ENCODE peak calls at places on chromosomes 4 and X, in ten cellular contexts. G is tibial artery, J is astrocyte, Y is astrocyte of the cerebellum, Q is thoracic aorta, T is brain microvascular endothelial cell, P is psoas muscle, M is AG04449, L is tibial nerve, D is cardiac fibroblast. O is an unnamed sample.

GRCh38 chr4:8730681-8731080 is 138.1 kb downstream of the CPZ start:
- DNase-seq in G (no peak), J (no peak), Y (no peak), Q (no peak), T (no peak), P (peak; percentile 15), M (no peak), L (no peak), D (no peak), O (no peak)

GRCh38 chr4:108749119-108749518 is 13.7 kb downstream of the ETNPPL start:
- DNase-seq in G (no peak), J (no peak), Y (no peak), Q (no peak), T (no peak), P (no peak), M (no peak), L (no peak), D (no peak), O (no peak)

GRCh38 chrX:111100191-111100590 is 4.2 kb downstream of the PAK3 start:
- DNase-seq in G (no peak), J (no peak), Y (peak; percentile 13), Q (no peak), T (no peak), P (no peak), M (no peak), L (no peak), D (peak; percentile 36), O (no peak)

GRCh38 chrX:78754917-78755316 is 7.4 kb downstream of the LPAR4 start:
- DNase-seq in G (no peak), J (no peak), Y (no peak), Q (no peak), T (no peak), P (no peak), M (no peak), L (no peak), D (no peak), O (no peak)

GRCh38 chrX:73481521-73481920 is 34.7 kb downstream of the CDX4 start:
- DNase-seq in G (no peak), J (no peak), Y (no peak), Q (no peak), T (no peak), P (no peak), M (no peak), L (no peak), D (no peak), O (no peak)

GRCh38 chrX:117839544-117839943 is 277.1 kb downstream of the KLHL13 start:
- DNase-seq in G (no peak), J (no peak), Y (no peak), Q (no peak), T (no peak), P (no peak), M (no peak), L (no peak), D (no peak), O (no peak)

GRCh38 chrX:44946771-44947170 is 73.8 kb downstream of the KDM6A start:
- DNase-seq in G (no peak), J (peak; percentile 19), Y (no peak), Q (no peak), T (peak; percentile 36), P (no peak), M (no peak), L (no peak), D (peak; percentile 51), O (no peak)

GRCh38 chr4:85932371-85933305 is 427.2 kb downstream of the MAPK10 start:
- DNase-seq in G (no peak), J (peak; percentile 69), Y (no peak), Q (no peak), T (no peak), P (no peak), M (no peak), L (no peak), D (peak; percentile 43), O (no peak)

GRCh38 chr4:53640576-53641459 is 49.5 kb upstream of the LNX1 start:
- DNase-seq in G (no peak), J (no peak), Y (no peak), Q (no peak), T (no peak), P (no peak), M (no peak), L (no peak), D (no peak), O (no peak)

GRCh38 chrX:105307762-105308161 is 87.3 kb upstream of the TEX13A start:
- DNase-seq in G (no peak), J (peak; percentile 11), Y (no peak), Q (no peak), T (no peak), P (no peak), M (no peak), L (no peak), D (peak; percentile 60), O (no peak)

GRCh38 chrX:153832732-153833131 is 2.4 kb upstream of the PDZD4 start:
- DNase-seq in G (no peak), J (no peak), Y (no peak), Q (no peak), T (no peak), P (no peak), M (no peak), L (no peak), D (no peak), O (no peak)

GRCh38 chr4:102541708-102542107 is 40.5 kb downstream of the NFKB1 start:
- DNase-seq in G (no peak), J (no peak), Y (no peak), Q (no peak), T (no peak), P (peak; percentile 43), M (no peak), L (no peak), D (no peak), O (no peak)

GRCh38 chr4:149897784-149898183 is 82.1 kb upstream of the IQCM start:
- DNase-seq in G (no peak), J (no peak), Y (peak; percentile 16), Q (no peak), T (no peak), P (no peak), M (no peak), L (no peak), D (peak; percentile 53), O (no peak)

GRCh38 chr4:110518889-110519490 is 43.0 kb downstream of the ENPEP start:
- DNase-seq in G (no peak), J (no peak), Y (no peak), Q (no peak), T (peak; percentile 17), P (no peak), M (no peak), L (no peak), D (peak; percentile 45), O (no peak)

GRCh38 chr4:150087007-150087406 is 8.8 kb downstream of the DCLK2 start:
- DNase-seq in G (no peak), J (no peak), Y (no peak), Q (no peak), T (no peak), P (no peak), M (no peak), L (no peak), D (no peak), O (no peak)

GRCh38 chr4:92968556-92968955 is 664.8 kb downstream of the GRID2 start:
- DNase-seq in G (no peak), J (no peak), Y (no peak), Q (no peak), T (no peak), P (no peak), M (no peak), L (no peak), D (no peak), O (no peak)

GRCh38 chr4:177948853-177949252 is 506.6 kb upstream of the AGA start:
- DNase-seq in G (no peak), J (no peak), Y (no peak), Q (no peak), T (no peak), P (no peak), M (no peak), L (no peak), D (no peak), O (no peak)

DNA sequence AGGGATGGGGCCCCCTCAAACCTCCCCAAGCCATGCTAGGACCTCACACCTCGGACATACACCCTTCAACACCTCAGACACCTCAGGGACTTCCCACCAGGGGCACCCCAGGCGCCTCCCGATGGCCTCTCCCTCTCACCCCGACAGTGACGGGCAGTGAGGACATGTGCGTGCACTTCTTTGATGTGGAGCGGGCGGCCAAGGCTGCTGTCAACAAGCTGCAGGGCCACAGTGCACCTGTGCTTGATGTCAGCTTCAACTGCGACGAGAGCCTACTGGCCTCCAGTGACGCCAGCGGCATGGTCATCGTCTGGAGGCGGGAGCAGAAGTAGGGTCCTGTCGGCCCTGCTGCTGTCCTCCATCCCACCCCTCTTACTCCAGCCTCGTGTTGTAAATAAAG is 7.4 kb downstream of the WDR13 start:
- DNase-seq in G (no peak), J (no peak), Y (no peak), Q (no peak), T (no peak), P (no peak), M (no peak), L (no peak), D (no peak), O (no peak)
- TF ChIP-seq CTCF in G (no peak), J (no peak), Y (no peak), Q (no peak), T (no peak), P (no peak), M (no peak), L (no peak), D (no peak), O (no peak)

DNA sequence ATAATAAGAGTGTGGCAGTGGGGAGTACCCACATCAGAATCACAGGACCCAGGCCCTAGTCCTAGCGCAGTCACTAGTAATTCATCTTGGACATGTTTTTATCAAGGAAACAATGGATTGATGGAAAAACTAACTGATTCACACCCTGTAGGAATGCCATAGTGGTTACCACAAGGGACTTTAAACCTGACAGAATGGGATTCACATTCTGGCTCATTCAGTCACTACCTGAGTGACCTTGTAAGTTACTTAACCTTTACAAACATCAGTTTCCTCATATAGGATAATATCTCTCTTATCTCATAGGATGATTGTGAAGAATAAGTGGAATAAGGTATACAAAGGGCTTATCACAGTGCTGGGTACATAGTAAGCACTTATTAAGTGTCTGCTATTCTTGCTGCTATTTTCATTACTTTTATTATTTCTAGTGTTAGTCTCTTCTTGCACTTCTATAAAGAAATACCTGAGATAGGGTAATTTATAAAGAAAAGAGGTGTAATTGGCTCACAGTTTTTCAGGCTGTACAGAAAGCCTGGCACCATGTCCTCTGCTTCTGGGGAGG is 247.5 kb upstream of the KLF3 start:
- DNase-seq in G (no peak), J (no peak), Y (no peak), Q (no peak), T (no peak), P (no peak), M (no peak), L (no peak), D (no peak), O (no peak)
- H3K4me3 ChIP-seq in G (no peak overlapping the region), J (no peak overlapping the region), Y (no peak overlapping the region), Q (no peak overlapping the region), T (no peak overlapping the region), P (no peak overlapping the region), M (no peak overlapping the region), L (no peak overlapping the region), D (no peak overlapping the region), O (no peak overlapping the region)

GRCh38 chr4:23775694-23776093 is 114.2 kb downstream of the PPARGC1A start:
- DNase-seq in G (no peak), J (no peak), Y (no peak), Q (no peak), T (no peak), P (no peak), M (no peak), L (no peak), D (no peak), O (no peak)
- TF ChIP-seq CTCF in G (no peak), J (no peak), Y (no peak), Q (no peak), T (peak; percentile 19), P (no peak), M (no peak), L (no peak), D (no peak), O (peak; percentile 47)

GRCh38 chrX:9351112-9351511 is 113.7 kb upstream of the TBL1X start:
- DNase-seq in G (no peak), J (no peak), Y (no peak), Q (no peak), T (no peak), P (no peak), M (no peak), L (no peak), D (no peak), O (no peak)
- H3K4me3 ChIP-seq in G (no peak overlapping the region), J (no peak overlapping the region), Y (no peak overlapping the region), Q (no peak overlapping the region), T (no peak overlapping the region), P (no peak overlapping the region), M (no peak overlapping the region), L (no peak overlapping the region), D (no peak overlapping the region), O (no peak overlapping the region)

O was measured in epithelial cell of proximal tubule.